ENCODE peak calls at places on chromosomes 7 and 10, in four cellular contexts. One of them, this sample, is unnamed.

GRCh38 chr7:65554-65953 is 126.8 kb upstream of the FAM20C start:
- DNase-seq in breast epithelium: no peak
- DNase-seq in colonic mucosa: no peak
- DNase-seq in GM12878: no peak
- DNase-seq in this sample: no peak

GRCh38 chr7:29968683-29969457 is 20.7 kb downstream of the SCRN1 start:
- DNase-seq in breast epithelium: no peak
- DNase-seq in colonic mucosa: no peak
- DNase-seq in GM12878: no peak
- DNase-seq in this sample: no peak

GRCh38 chr7:42198296-42198695 is 38.7 kb downstream of the GLI3 start:
- DNase-seq in breast epithelium: peak; percentile 78
- DNase-seq in colonic mucosa: no peak
- DNase-seq in GM12878: no peak
- DNase-seq in this sample: no peak

GRCh38 chr7:127514499-127514898 is 70.9 kb downstream of the GCC1 start:
- DNase-seq in breast epithelium: no peak
- DNase-seq in colonic mucosa: no peak
- DNase-seq in GM12878: no peak
- DNase-seq in this sample: peak; percentile 28

GRCh38 chr7:130364446-130364845 is 15.8 kb upstream of the CPA1 start:
- DNase-seq in breast epithelium: no peak
- DNase-seq in colonic mucosa: no peak
- DNase-seq in GM12878: no peak
- DNase-seq in this sample: no peak

GRCh38 chr7:37690206-37690605 is 6.6 kb downstream of the GPR141 start:
- DNase-seq in breast epithelium: no peak
- DNase-seq in colonic mucosa: no peak
- DNase-seq in GM12878: no peak
- DNase-seq in this sample: no peak

GRCh38 chr7:48563334-48563733 is 361.0 kb upstream of the CDC14C start:
- DNase-seq in breast epithelium: no peak
- DNase-seq in colonic mucosa: no peak
- DNase-seq in GM12878: no peak
- DNase-seq in this sample: peak; percentile 34

GRCh38 chr7:51772131-51772530 is 455.5 kb upstream of the COBL start:
- DNase-seq in breast epithelium: no peak
- DNase-seq in colonic mucosa: no peak
- DNase-seq in GM12878: no peak
- DNase-seq in this sample: no peak

GRCh38 chr7:148750442-148751355 is 52.0 kb downstream of the CUL1 start:
- DNase-seq in breast epithelium: no peak
- DNase-seq in colonic mucosa: no peak
- DNase-seq in GM12878: no peak
- DNase-seq in this sample: no peak

GRCh38 chr10:44393051-44393630 is 8.2 kb upstream of the CXCL12 start:
- DNase-seq in breast epithelium: no peak
- DNase-seq in colonic mucosa: no peak
- DNase-seq in GM12878: no peak
- DNase-seq in this sample: no peak

DNA sequence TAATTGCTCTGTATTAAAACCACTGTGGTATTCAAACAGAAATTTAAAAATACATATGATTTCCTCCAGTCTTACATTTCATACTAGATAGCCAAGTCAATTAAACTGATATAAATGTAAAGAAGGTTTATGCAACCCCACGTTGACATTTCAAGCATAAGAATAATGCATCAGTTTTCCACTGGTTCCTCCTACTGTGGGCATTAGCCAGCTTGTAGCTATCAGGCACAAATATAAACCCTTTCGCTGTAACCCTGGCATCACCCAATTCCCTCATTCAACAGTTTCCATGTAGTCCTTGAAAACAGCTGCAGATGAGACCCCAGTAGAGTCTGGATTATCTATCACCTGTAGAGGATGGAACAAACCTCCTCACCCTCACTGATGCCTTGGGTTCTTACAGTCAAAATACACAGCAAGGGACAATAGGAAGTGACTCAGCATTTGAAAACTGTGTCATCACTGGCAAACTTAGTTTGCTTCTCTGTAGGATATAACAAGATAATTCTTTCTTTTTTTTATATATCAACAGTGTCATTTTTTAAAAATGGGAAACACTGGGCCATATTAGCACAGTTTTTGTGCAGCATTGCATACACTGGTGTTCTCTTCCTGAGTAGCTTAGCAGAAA is 113.0 kb downstream of the PDE1C start:
- DNase-seq in breast epithelium: no peak
- DNase-seq in colonic mucosa: no peak
- DNase-seq in GM12878: no peak
- DNase-seq in this sample: no peak
- H3K4me3 ChIP-seq in breast epithelium: no peak overlapping the region
- H3K4me3 ChIP-seq in colonic mucosa: no peak overlapping the region
- H3K4me3 ChIP-seq in GM12878: no peak overlapping the region
- H3K4me3 ChIP-seq in this sample: no peak overlapping the region

GRCh38 chr10:86355571-86356038 is 11.0 kb downstream of the GRID1 start:
- DNase-seq in breast epithelium: no peak
- DNase-seq in colonic mucosa: peak; percentile 36
- DNase-seq in GM12878: no peak
- DNase-seq in this sample: no peak

GRCh38 chr10:86356306-86356705 is 10.3 kb downstream of the GRID1 start:
- DNase-seq in breast epithelium: no peak
- DNase-seq in colonic mucosa: no peak
- DNase-seq in GM12878: no peak
- DNase-seq in this sample: no peak

GRCh38 chr10:86353506-86354485 is 12.8 kb downstream of the GRID1 start:
- DNase-seq in breast epithelium: no peak
- DNase-seq in colonic mucosa: no peak
- DNase-seq in GM12878: no peak
- DNase-seq in this sample: no peak

GRCh38 chr10:86357041-86357440 is 9.6 kb downstream of the GRID1 start:
- DNase-seq in breast epithelium: no peak
- DNase-seq in colonic mucosa: no peak
- DNase-seq in GM12878: no peak
- DNase-seq in this sample: no peak

GRCh38 chr10:86354761-86355540 is 11.6 kb downstream of the GRID1 start:
- DNase-seq in breast epithelium: no peak
- DNase-seq in colonic mucosa: no peak
- DNase-seq in GM12878: no peak
- DNase-seq in this sample: peak; percentile 24
- H3K4me3 ChIP-seq in breast epithelium: no peak overlapping the region
- H3K4me3 ChIP-seq in colonic mucosa: no peak overlapping the region
- H3K4me3 ChIP-seq in GM12878: no peak overlapping the region
- H3K4me3 ChIP-seq in this sample: no peak overlapping the region

GRCh38 chr7:26948617-26949118 is 84.3 kb upstream of the SKAP2 start:
- DNase-seq in breast epithelium: no peak
- DNase-seq in colonic mucosa: no peak
- DNase-seq in GM12878: no peak
- DNase-seq in this sample: no peak
- H3K4me3 ChIP-seq in breast epithelium: no peak overlapping the region
- H3K4me3 ChIP-seq in colonic mucosa: no peak overlapping the region
- H3K4me3 ChIP-seq in GM12878: no peak overlapping the region
- H3K4me3 ChIP-seq in this sample: no peak overlapping the region

DNA sequence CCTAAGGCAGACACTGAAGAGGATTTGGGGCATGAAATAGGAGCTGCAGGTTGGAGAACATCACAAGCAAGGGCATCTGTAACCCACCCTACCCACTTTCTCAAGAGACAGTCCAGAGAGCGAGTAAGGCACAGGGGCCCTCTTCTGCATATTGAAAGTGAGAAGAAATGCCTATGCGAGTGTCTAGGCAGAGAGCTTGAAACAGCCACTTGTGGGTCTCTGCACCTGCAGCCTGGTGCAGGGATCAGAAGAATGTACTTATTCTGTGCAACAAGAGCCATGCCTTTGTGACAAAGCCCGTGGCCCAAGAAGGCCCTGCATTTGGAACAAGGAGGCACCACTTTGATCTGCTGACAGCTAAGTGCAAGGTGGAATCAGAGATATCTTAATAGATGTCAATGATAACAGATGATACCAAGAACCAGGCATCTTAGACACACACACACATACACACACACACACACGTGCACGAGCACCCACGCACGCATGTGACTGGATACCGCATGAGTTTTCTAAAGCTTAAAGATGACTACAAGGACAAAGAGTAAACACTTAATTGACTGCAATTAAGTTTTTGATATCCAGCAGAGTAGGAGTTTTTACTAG is 89.3 kb downstream of the NPSR1 start:
- DNase-seq in breast epithelium: no peak
- DNase-seq in colonic mucosa: no peak
- DNase-seq in GM12878: no peak
- DNase-seq in this sample: no peak
- H3K4me3 ChIP-seq in breast epithelium: no peak overlapping the region
- H3K4me3 ChIP-seq in colonic mucosa: no peak overlapping the region
- H3K4me3 ChIP-seq in GM12878: no peak overlapping the region
- H3K4me3 ChIP-seq in this sample: no peak overlapping the region

DNA sequence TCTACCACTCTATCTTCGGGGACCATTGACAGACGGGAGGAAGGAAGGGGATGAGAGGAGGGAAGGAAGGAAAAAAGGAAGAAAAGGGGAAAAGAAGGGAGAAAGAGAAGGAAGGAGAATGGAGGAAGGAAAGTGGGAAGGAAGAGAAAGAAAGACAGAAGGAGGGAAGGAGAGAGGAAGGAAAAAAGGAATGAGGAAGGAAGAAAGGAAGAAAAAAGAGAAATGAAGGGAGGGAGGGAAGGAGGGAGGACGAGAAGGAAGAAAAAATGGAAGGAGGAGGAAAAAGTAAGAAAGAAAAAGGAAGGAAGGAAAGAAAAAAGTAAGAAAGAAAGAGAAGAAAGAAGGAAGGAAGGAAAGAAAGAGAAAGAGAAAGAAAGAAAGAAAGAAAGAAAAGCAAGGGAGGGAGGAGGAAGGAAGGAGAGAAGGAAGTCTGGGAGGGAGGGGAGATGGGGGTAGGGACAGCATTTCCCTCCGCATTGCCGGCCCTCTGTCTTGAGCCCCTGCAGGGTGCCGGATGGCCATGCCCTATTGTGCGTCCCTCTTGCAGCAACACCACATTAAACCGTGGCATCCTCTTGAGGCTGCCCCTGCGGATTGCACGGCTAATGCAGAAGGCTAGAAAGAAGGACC is 128.8 kb downstream of the ADARB2 start:
- DNase-seq in breast epithelium: no peak
- DNase-seq in colonic mucosa: no peak
- DNase-seq in GM12878: no peak
- DNase-seq in this sample: no peak
- H3K4me3 ChIP-seq in breast epithelium: peak overlapping the region; percentile 2
- H3K4me3 ChIP-seq in colonic mucosa: no peak overlapping the region
- H3K4me3 ChIP-seq in GM12878: no peak overlapping the region
- H3K4me3 ChIP-seq in this sample: no peak overlapping the region

This sample was measured in GM12865.